ENCODE peak calls at places on chromosomes 12 and 14, in eight cellular contexts. K is GM23248, P is Panc1, A is RWPE1, U is DND-41, C is right lobe of liver, G is neural progenitor cell, X is Peyer's patch. Q is an unnamed sample.

GRCh38 chr12:109764123-109764522 is 50.5 kb downstream of the FAM222A start:
- DNase-seq in C (no peak), X (no peak), U (no peak), G (peak), K (no peak), P (no peak), A (no peak), Q (no peak)

GRCh38 chr12:83573676-83574075 is 887.0 kb downstream of the TMTC2 start:
- DNase-seq in A (peak), C (no peak), X (no peak), K (peak), U (no peak), P (no peak), G (no peak), Q (peak)

GRCh38 chr14:105313381-105314286 is 914 bp upstream of the PACS2 start:
- DNase-seq in K (peak), A (no peak), X (peak), G (peak), U (no peak), P (no peak), C (peak), Q (peak)

GRCh38 chr14:62592877-62593276 is 452.4 kb downstream of the KCNH5 start:
- DNase-seq in C (no peak), A (peak), K (no peak), G (no peak), X (no peak), P (no peak), U (no peak), Q (no peak)

GRCh38 chr12:65911321-65911720 is 87.0 kb downstream of the HMGA2 start:
- DNase-seq in X (no peak), P (no peak), G (no peak), A (no peak), C (no peak), K (peak), U (no peak), Q (no peak)

GRCh38 chr12:120115692-120116442 is 686 bp downstream of the RAB35 start:
- DNase-seq in P (no peak), C (no peak), K (peak), G (no peak), U (peak), X (no peak), A (peak), Q (peak)

GRCh38 chr14:23513005-23513412 is 38.6 kb downstream of the ZFHX2 start:
- DNase-seq in G (no peak), C (no peak), K (no peak), U (no peak), A (no peak), X (no peak), P (no peak), Q (no peak)

GRCh38 chr12:57627504-57628279 is 5.3 kb downstream of the B4GALNT1 start:
- DNase-seq in C (no peak), P (no peak), X (no peak), A (no peak), K (no peak), G (peak), U (no peak), Q (peak)

GRCh38 chr14:68756071-68756481 is 36.8 kb downstream of the ZFP36L1 start:
- DNase-seq in A (no peak), C (no peak), U (no peak), P (no peak), G (no peak), K (peak), X (no peak), Q (no peak)

GRCh38 chr12:20368653-20369163 is 371 bp downstream of the PDE3A start:
- DNase-seq in X (peak), P (no peak), K (peak), C (peak), G (peak), U (no peak), A (no peak), Q (no peak)

GRCh38 chr14:82223276-82223675 is 689.6 kb upstream of the SEL1L start:
- DNase-seq in K (no peak), G (no peak), X (no peak), C (no peak), U (no peak), A (no peak), P (no peak), Q (no peak)

GRCh38 chr14:100982764-100983163 is 79.2 kb upstream of the RTL1 start:
- DNase-seq in C (no peak), P (no peak), K (peak), U (no peak), A (peak), G (no peak), X (no peak), Q (no peak)

GRCh38 chr14:22892488-22892887 is 9.5 kb downstream of the REM2 start:
- DNase-seq in U (no peak), C (no peak), A (no peak), P (no peak), G (no peak), X (peak), K (no peak), Q (no peak)

GRCh38 chr12:56271031-56271430 is 4.3 kb downstream of the COQ10A start:
- DNase-seq in X (no peak), U (no peak), K (peak), G (peak), P (no peak), A (no peak), C (no peak), Q (no peak)

GRCh38 chr12:124359671-124360581 is 65.0 kb downstream of the RFLNA start:
- DNase-seq in C (peak), A (no peak), P (no peak), U (no peak), G (no peak), X (peak), K (no peak), Q (peak)

GRCh38 chr14:69288956-69289705 is 29.2 kb downstream of the GALNT16 start:
- DNase-seq in G (no peak), X (no peak), U (no peak), A (no peak), K (peak), P (no peak), C (no peak), Q (no peak)

GRCh38 chr12:24838531-24838950 is 110.4 kb downstream of the BCAT1 start:
- DNase-seq in X (no peak), U (no peak), G (no peak), A (no peak), P (no peak), C (no peak), K (peak), Q (no peak)

GRCh38 chr12:68617160-68617926 is 6.6 kb downstream of the RAP1B start:
- DNase-seq in X (no peak), K (peak), U (no peak), C (no peak), G (no peak), P (no peak), A (no peak), Q (no peak)

GRCh38 chr12:59149995-59150642 is 229.8 kb upstream of the LRIG3 start:
- DNase-seq in U (peak), P (peak), G (peak), X (no peak), A (peak), C (no peak), K (peak), Q (no peak)

GRCh38 chr12:131911851-131912525 is 17.1 kb upstream of the PUS1 start:
- DNase-seq in X (no peak), C (no peak), P (no peak), A (no peak), K (no peak), G (no peak), U (no peak), Q (no peak)
- H3K27ac ChIP-seq in X (no peak), C (no peak), P (peak), A (peak), K (peak), G (no peak), U (no peak), Q (no peak)

GRCh38 chr12:93954160-93955112 is 193.9 kb upstream of the PLXNC1 start:
- DNase-seq in X (no peak), G (no peak), A (no peak), K (peak), C (no peak), U (no peak), P (no peak), Q (no peak)
- H3K27ac ChIP-seq in X (no peak), G (no peak), A (no peak), K (peak), C (no peak), U (no peak), P (no peak), Q (no peak)

GRCh38 chr12:15334225-15334624 is 11.9 kb downstream of the PTPRO start:
- DNase-seq in G (no peak), P (no peak), K (no peak), X (no peak), C (no peak), U (no peak), A (no peak), Q (no peak)

DNA sequence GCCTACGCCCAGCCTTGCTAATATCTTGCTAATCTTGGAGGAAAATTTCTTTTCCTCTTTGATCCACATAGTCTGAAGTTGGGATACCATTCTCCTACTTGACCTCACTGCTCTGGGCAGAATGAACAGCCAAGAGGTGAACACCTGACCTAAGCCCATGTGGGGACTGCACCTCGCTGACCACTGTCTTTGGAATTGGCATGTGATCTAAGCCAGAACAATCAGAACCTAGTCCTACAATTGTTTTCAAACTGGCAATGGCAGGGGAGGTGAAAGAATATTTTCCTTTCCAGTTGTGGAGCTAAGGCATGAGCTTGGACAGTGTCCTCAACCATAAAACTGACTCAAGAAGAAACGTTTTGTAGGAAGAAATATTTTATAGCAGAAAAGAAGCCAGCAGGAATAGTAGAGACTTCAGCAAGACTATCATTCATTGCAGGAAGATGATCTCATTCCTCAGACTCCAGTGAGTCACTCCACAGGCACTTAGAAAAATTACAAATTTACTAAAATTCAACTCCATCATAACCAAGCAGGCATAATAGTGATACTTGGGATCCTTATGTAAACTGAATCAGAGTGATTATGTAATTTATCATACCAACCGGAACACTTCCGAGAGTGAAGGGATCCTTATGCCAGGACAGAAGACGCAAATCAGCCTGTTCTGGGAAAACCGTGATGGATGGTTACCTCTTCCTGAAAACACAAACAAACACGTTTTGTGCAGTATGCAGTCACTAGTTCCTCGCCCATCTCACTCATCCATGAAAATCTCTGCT is 14.7 kb downstream of the PTPRO start:
- DNase-seq in A (peak), X (no peak), K (peak), U (no peak), G (no peak), P (no peak), C (no peak), Q (no peak)
- H3K27ac ChIP-seq in A (peak), X (no peak), K (peak), U (no peak), G (no peak), P (no peak), C (no peak), Q (no peak)

GRCh38 chr14:52051251-52051650 is 17.6 kb downstream of the NID2 start:
- DNase-seq in U (no peak), X (no peak), C (no peak), G (no peak), K (peak), P (no peak), A (no peak), Q (no peak)
- H3K27ac ChIP-seq in U (no peak), X (peak), C (no peak), G (no peak), K (peak), P (no peak), A (no peak), Q (no peak)

DNA sequence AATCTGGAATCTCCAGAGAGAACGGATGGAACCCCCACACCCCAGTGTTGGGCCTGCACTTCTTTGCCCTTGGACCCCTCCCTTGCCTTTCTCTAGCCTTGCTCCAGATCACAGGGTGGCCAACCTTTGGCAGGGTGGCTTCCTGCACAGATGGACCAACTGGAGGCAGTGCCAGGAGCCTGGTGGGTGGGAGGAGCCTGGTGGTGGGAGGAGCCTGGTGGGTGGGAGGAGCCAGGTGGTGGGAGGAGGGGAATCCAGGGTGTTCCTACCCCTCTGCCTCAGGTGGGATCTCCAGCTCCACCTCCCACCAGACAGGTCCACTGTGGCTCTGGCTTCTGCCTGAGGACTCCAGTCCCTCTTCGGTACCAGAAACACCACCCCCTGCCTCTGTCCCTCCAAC is 15.0 kb upstream of the ORAI1 start:
- DNase-seq in A (peak), K (no peak), G (no peak), U (peak), P (no peak), C (no peak), X (no peak), Q (no peak)
- H3K27ac ChIP-seq in A (no peak), K (no peak), G (no peak), U (no peak), P (no peak), C (no peak), X (peak), Q (no peak)

GRCh38 chr14:64049616-64050381 is 197.0 kb downstream of the SYNE2 start:
- DNase-seq in U (no peak), P (no peak), C (no peak), A (no peak), X (no peak), G (no peak), K (no peak), Q (no peak)

GRCh38 chr14:64059454-64060198 is 206.8 kb downstream of the SYNE2 start:
- DNase-seq in P (no peak), X (no peak), U (no peak), G (no peak), C (no peak), A (no peak), K (no peak), Q (no peak)

DNA sequence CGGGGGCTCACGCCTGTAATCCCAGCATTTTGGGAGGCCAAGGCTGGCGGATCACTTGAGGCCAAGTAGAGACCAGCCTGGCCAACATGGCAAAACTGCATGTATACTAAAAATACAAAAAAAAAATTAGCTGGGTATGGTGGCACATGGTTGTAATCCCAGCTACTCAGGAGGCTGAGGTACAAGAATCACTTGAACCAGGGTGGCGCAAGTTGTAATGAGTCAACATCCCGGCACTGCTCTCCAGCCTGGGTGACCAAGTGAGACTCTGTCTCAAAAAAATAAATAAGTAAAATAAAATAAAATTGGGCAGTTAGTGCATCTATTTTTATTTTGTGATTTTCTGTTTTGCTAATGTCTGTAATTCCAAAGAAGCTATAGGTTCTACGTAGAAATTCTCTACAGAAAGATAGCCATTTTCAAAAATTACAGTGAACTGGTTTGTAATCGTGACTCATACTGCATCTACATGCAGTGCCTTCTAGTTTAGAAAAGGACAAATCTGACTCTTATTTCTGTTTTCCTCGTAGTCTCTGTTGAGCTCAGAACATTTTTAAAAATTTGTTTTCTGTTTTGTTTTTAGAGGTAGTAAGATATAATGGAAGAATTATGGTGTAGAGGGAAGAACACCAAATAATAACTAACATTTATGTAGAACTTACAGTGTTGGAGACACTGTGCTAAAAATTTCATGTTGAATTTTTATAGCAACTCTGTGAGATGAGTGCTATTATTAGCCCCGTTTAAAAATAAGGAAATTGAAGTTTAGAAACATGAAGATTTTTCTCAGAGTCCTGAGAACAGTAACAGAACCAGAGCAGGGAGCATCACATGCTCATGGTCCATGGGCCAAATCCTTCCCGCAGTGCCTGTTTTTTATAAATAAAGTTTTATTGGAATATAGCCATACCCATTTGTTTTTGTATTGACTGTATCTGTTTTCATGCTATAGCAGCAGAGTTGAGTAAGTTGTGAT is 201.2 kb downstream of the SYNE2 start:
- DNase-seq in P (no peak), U (no peak), G (no peak), X (no peak), K (peak), C (no peak), A (peak), Q (no peak)
- H3K27ac ChIP-seq in P (no peak), U (no peak), G (no peak), X (no peak), K (no peak), C (no peak), A (peak), Q (no peak)

GRCh38 chr12:76023069-76023690 is 8.4 kb downstream of the PHLDA1 start:
- DNase-seq in K (no peak), X (no peak), G (no peak), P (no peak), A (no peak), U (no peak), C (no peak), Q (no peak)

GRCh38 chr12:76018111-76018510 is 13.5 kb downstream of the PHLDA1 start:
- DNase-seq in U (no peak), P (no peak), K (peak), C (no peak), A (no peak), G (peak), X (no peak), Q (no peak)

GRCh38 chr12:76020281-76020680 is 11.3 kb downstream of the PHLDA1 start:
- DNase-seq in G (no peak), X (no peak), K (peak), P (no peak), A (peak), C (no peak), U (peak), Q (no peak)

GRCh38 chr12:76018672-76019071 is 12.9 kb downstream of the PHLDA1 start:
- DNase-seq in U (no peak), K (no peak), A (no peak), G (no peak), P (no peak), X (no peak), C (no peak), Q (no peak)

DNA sequence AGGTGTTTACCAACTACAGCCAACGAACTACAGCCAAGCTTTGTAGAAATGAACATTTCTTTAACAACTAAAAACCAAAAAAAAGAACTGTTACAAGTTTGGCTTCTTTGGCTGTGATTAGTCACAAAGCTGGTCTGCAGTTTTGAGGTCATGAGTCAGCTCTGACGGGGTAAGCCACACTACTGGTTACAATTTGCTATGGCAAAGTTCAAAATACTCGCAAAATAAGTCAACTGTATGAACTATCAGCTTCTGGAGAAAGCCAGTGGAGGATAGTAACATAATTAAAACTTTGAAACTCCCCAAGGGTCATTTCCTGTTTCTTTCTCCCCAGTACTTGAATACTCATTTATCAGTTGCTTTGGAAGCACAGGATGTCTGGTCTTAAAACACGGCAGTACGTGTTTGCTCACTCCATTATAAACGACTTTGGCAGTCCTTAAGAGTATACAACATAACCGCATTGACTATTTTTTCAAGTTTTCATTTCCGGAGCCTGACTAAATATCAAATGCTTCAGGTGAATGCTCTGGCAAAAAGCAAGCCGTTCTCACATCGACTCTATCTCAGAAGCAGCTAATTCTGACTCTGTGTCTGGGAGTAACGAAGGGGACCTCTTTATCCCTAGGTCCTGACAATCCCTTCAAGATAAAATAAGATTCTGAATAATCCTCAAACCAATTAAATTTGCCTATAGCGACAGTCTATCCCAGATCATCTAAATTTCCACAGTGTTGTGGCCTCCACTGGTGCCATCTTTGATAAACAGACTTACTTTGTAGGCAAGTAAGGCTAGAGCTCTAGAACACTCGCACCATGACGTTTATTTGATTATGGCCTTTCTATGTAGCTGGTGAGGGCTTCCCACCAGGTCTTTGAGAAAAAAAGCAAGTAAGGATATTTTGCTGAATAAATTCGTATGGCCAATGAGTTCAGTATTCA is 10.6 kb downstream of the PHLDA1 start:
- DNase-seq in A (peak), U (peak), C (no peak), P (no peak), X (no peak), G (no peak), K (peak), Q (no peak)
- H3K27ac ChIP-seq in A (peak), U (peak), C (peak), P (peak), X (peak), G (no peak), K (peak), Q (no peak)

Q was measured in pancreas.